ENCODE peak calls at places on chromosome 12, in seven cellular contexts. Y is endothelial cell; L is left ventricle myocardium inferior; M is CD4-positive, alpha-beta T cell; J is cardiac fibroblast; R is cardiac muscle cell; K is tibial artery. H is an unnamed sample.
A peak's percentile ranks its signal among the peaks of the same experiment; 100 is the strongest.

GRCh38 chr12:21971344-21971743 is 30.1 kb upstream of the ABCC9 start:
- DNase-seq in K (no peak), R (no peak), Y (no peak), J (no peak), M (no peak), L (no peak), H (no peak)

GRCh38 chr12:29131539-29131938 is 17.5 kb upstream of the FAR2 start:
- DNase-seq in R (peak; percentile 72), J (peak; percentile 62), K (no peak), Y (no peak), M (no peak), L (no peak), H (peak; percentile 57)

GRCh38 chr12:59087077-59087673 is 166.9 kb upstream of the LRIG3 start:
- DNase-seq in K (no peak), R (peak; percentile 39), J (peak; percentile 47), Y (no peak), M (no peak), L (no peak), H (peak; percentile 37)

GRCh38 chr12:64685076-64685475 is 74.1 kb downstream of the GNS start:
- DNase-seq in M (peak; percentile 41), K (no peak), L (no peak), J (no peak), R (no peak), Y (no peak), H (no peak)

GRCh38 chr12:45546545-45546944 is 183.0 kb upstream of the ARID2 start:
- DNase-seq in J (no peak), K (no peak), Y (no peak), M (no peak), L (no peak), R (no peak), H (no peak)

GRCh38 chr12:14896477-14897184 is 11.0 kb upstream of the MGP start:
- DNase-seq in M (no peak), R (peak; percentile 93), J (peak; percentile 92), Y (no peak), K (no peak), L (no peak), H (peak; percentile 59)

GRCh38 chr12:65699251-65699650 is 125.0 kb upstream of the HMGA2 start:
- DNase-seq in K (no peak), L (no peak), R (peak; percentile 81), Y (no peak), M (no peak), J (peak; percentile 81), H (peak; percentile 73)

GRCh38 chr12:124445121-124445718 is 122.2 kb downstream of the NCOR2 start:
- DNase-seq in L (peak; percentile 13), R (no peak), K (no peak), M (no peak), J (no peak), Y (no peak), H (no peak)

GRCh38 chr12:105504286-105504685 is 173.8 kb downstream of the C12orf75 start:
- DNase-seq in M (no peak), K (no peak), L (no peak), R (no peak), Y (no peak), J (no peak), H (no peak)
- TF ChIP-seq CTCF in M (no peak), K (no peak), L (no peak), R (no peak), Y (no peak), J (no peak), H (no peak)

GRCh38 chr12:118166946-118167345 is 31.0 kb downstream of the PEBP1 start:
- DNase-seq in L (no peak), J (no peak), Y (no peak), R (no peak), K (no peak), M (no peak), H (no peak)

GRCh38 chr12:118160536-118160935 is 24.6 kb downstream of the PEBP1 start:
- DNase-seq in M (no peak), R (no peak), L (no peak), Y (no peak), J (no peak), K (no peak), H (no peak)

GRCh38 chr12:118164798-118165486 is 29.0 kb downstream of the PEBP1 start:
- DNase-seq in K (no peak), M (no peak), Y (peak; percentile 40), J (peak; percentile 58), R (peak; percentile 53), L (no peak), H (peak; percentile 40)
- TF ChIP-seq CTCF in K (no peak), M (peak; percentile 27), Y (peak; percentile 31), J (peak; percentile 54), R (peak; percentile 67), L (peak; percentile 52), H (peak; percentile 59)

GRCh38 chr12:42696424-42697149 is 107.0 kb upstream of the PRICKLE1 start:
- DNase-seq in R (peak; percentile 97), K (peak; percentile 88), L (peak; percentile 76), J (peak; percentile 96), M (no peak), Y (no peak), H (peak; percentile 95)
- TF ChIP-seq CTCF in R (no peak), K (no peak), L (no peak), J (no peak), M (no peak), Y (no peak), H (no peak)

GRCh38 chr12:53479314-53479713 is 19.9 kb downstream of the MAP3K12 start:
- DNase-seq in R (no peak), L (no peak), K (no peak), J (no peak), M (no peak), Y (no peak), H (no peak)

GRCh38 chr12:53474819-53475218 is 22.9 kb downstream of the PCBP2 start:
- DNase-seq in M (no peak), K (no peak), J (no peak), Y (no peak), R (no peak), L (no peak), H (no peak)

GRCh38 chr12:53474077-53474476 is 22.2 kb downstream of the PCBP2 start:
- DNase-seq in J (no peak), L (no peak), Y (no peak), R (no peak), K (no peak), M (no peak), H (no peak)

GRCh38 chr12:53478865-53479264 is 20.4 kb downstream of the MAP3K12 start:
- DNase-seq in Y (no peak), M (no peak), L (no peak), R (no peak), J (no peak), K (no peak), H (no peak)

GRCh38 chr12:53476769-53477209 is 22.5 kb downstream of the MAP3K12 start:
- DNase-seq in Y (peak; percentile 30), K (no peak), R (peak; percentile 48), M (no peak), L (no peak), J (peak; percentile 43), H (no peak)
- TF ChIP-seq CTCF in Y (peak; percentile 26), K (no peak), R (peak; percentile 41), M (peak; percentile 35), L (peak; percentile 36), J (peak; percentile 28), H (peak; percentile 21)

GRCh38 chr12:3551386-3551785 is 60.4 kb downstream of the PRMT8 start:
- DNase-seq in R (peak; percentile 60), M (no peak), J (peak; percentile 24), K (no peak), Y (no peak), L (peak; percentile 72), H (no peak)

GRCh38 chr12:3551976-3552725 is 61.1 kb downstream of the PRMT8 start:
- DNase-seq in K (no peak), J (no peak), R (no peak), M (no peak), Y (no peak), L (no peak), H (no peak)

GRCh38 chr12:3553681-3554546 is 62.9 kb downstream of the PRMT8 start:
- DNase-seq in Y (peak; percentile 51), R (peak; percentile 5), M (no peak), J (no peak), L (no peak), K (no peak), H (no peak)

GRCh38 chr12:3553221-3553620 is 62.2 kb downstream of the PRMT8 start:
- DNase-seq in L (no peak), K (no peak), Y (no peak), M (no peak), J (no peak), R (no peak), H (no peak)

GRCh38 chr12:3552726-3553045 is 61.7 kb downstream of the PRMT8 start:
- DNase-seq in M (no peak), R (peak; percentile 5), L (peak; percentile 61), K (no peak), Y (no peak), J (no peak), H (no peak)
- TF ChIP-seq CTCF in M (no peak), R (no peak), L (no peak), K (no peak), Y (no peak), J (no peak), H (no peak)

GRCh38 chr12:104226672-104227071 is 11.1 kb downstream of the TXNRD1 start:
- DNase-seq in J (peak; percentile 51), Y (no peak), L (no peak), M (no peak), K (no peak), R (peak; percentile 56), H (peak; percentile 11)

GRCh38 chr12:104230704-104231103 is 15.1 kb downstream of the TXNRD1 start:
- DNase-seq in K (no peak), M (no peak), J (no peak), Y (no peak), L (no peak), R (no peak), H (no peak)

GRCh38 chr12:104232609-104233280 is 17.2 kb downstream of the TXNRD1 start:
- DNase-seq in J (no peak), L (no peak), K (no peak), Y (no peak), M (no peak), R (no peak), H (peak; percentile 22)

GRCh38 chr12:104234926-104235499 is 19.4 kb downstream of the TXNRD1 start:
- DNase-seq in Y (no peak), J (no peak), K (no peak), L (no peak), R (no peak), M (no peak), H (peak; percentile 16)

GRCh38 chr12:104230304-104230703 is 14.7 kb downstream of the TXNRD1 start:
- DNase-seq in J (no peak), M (no peak), K (no peak), Y (no peak), L (no peak), R (no peak), H (no peak)
- TF ChIP-seq CTCF in J (peak; percentile 22), M (no peak), K (no peak), Y (peak; percentile 38), L (peak; percentile 13), R (no peak), H (no peak)